ENCODE peak calls at places on chromosomes 5 and 9, in eight cellular contexts. K is Peyer's patch, F is transverse colon, G is aorta, Y is lung, S is PC-3, J is IMR-90, B is uterus. X is an unnamed sample. For H3K4me1 and H3K36me3, the result is how much of the 10 kb centered on the place peaks cover.

GRCh38 chr5:172178301-172179031 is 9.6 kb downstream of the STK10 start:
- DNase-seq in K (peak), F (no peak), G (no peak), Y (no peak), S (no peak), J (no peak), B (no peak), X (no peak)

GRCh38 chr9:133589454-133590227 is 19.5 kb downstream of the FAM163B start:
- DNase-seq in K (no peak), F (no peak), G (no peak), Y (no peak), S (no peak), J (no peak), B (no peak), X (peak)

GRCh38 chr9:99393993-99394392 is 171.9 kb downstream of the SEC61B start:
- DNase-seq in K (no peak), F (no peak), G (no peak), Y (no peak), S (no peak), J (no peak), B (no peak), X (no peak)

GRCh38 chr9:33211695-33212393 is 28.1 kb upstream of the SPINK4 start:
- DNase-seq in K (peak), F (peak), G (no peak), Y (no peak), S (peak), J (peak), B (no peak), X (no peak)

GRCh38 chr5:157172408-157172807 is 6.3 kb upstream of the GARIN3 start:
- DNase-seq in K (peak), F (peak), G (no peak), Y (no peak), S (no peak), J (no peak), B (no peak), X (peak)

GRCh38 chr5:111668713-111669112 is 88.3 kb downstream of the NREP start:
- DNase-seq in K (no peak), F (no peak), G (no peak), Y (no peak), S (peak), J (peak), B (no peak), X (no peak)

GRCh38 chr5:74552101-74552500 is 88.4 kb downstream of the ENC1 start:
- DNase-seq in K (no peak), F (no peak), G (no peak), Y (no peak), S (no peak), J (peak), B (no peak), X (no peak)

GRCh38 chr9:131885144-131885609 is 145.3 kb upstream of the RAPGEF1 start:
- DNase-seq in K (peak), F (no peak), G (no peak), Y (peak), S (no peak), J (no peak), B (no peak), X (no peak)

GRCh38 chr9:121556580-121556979 is 56.9 kb upstream of the GGTA1 start:
- DNase-seq in K (no peak), F (no peak), G (no peak), Y (peak), S (peak), J (peak), B (no peak), X (no peak)

GRCh38 chr9:134343637-134344036 is 17.4 kb downstream of the RXRA start:
- DNase-seq in K (no peak), F (no peak), G (no peak), Y (no peak), S (no peak), J (no peak), B (no peak), X (no peak)

GRCh38 chr5:8683528-8683927 is 814.6 kb downstream of the MTRR start:
- DNase-seq in K (no peak), F (no peak), G (no peak), Y (no peak), S (no peak), J (no peak), B (no peak), X (no peak)

GRCh38 chr9:98074119-98074990 is 17.8 kb downstream of the NANS start:
- DNase-seq in K (peak), F (peak), G (no peak), Y (peak), S (peak), J (peak), B (peak), X (peak)

GRCh38 chr9:104748359-104749031 is 1.0 kb downstream of the NIPSNAP3A start:
- DNase-seq in K (no peak), F (no peak), G (no peak), Y (no peak), S (peak), J (peak), B (no peak), X (no peak)

GRCh38 chr9:98873535-98874432 is 66.3 kb downstream of the GALNT12 start:
- DNase-seq in K (no peak), F (no peak), G (peak), Y (no peak), S (peak), J (no peak), B (no peak), X (no peak)

GRCh38 chr5:128408622-128409021 is 129.4 kb downstream of the FBN2 start:
- DNase-seq in K (no peak), F (no peak), G (no peak), Y (no peak), S (no peak), J (peak), B (no peak), X (no peak)

GRCh38 chr5:150368526-150368925 is 11.0 kb downstream of the TCOF1 start:
- DNase-seq in K (no peak), F (no peak), G (no peak), Y (no peak), S (no peak), J (no peak), B (no peak), X (no peak)
- H3K4me1 ChIP-seq in K (under half), F (under half), G (under half), Y (under half), S (under half), J (under half), B (under half), X (under half)

DNA sequence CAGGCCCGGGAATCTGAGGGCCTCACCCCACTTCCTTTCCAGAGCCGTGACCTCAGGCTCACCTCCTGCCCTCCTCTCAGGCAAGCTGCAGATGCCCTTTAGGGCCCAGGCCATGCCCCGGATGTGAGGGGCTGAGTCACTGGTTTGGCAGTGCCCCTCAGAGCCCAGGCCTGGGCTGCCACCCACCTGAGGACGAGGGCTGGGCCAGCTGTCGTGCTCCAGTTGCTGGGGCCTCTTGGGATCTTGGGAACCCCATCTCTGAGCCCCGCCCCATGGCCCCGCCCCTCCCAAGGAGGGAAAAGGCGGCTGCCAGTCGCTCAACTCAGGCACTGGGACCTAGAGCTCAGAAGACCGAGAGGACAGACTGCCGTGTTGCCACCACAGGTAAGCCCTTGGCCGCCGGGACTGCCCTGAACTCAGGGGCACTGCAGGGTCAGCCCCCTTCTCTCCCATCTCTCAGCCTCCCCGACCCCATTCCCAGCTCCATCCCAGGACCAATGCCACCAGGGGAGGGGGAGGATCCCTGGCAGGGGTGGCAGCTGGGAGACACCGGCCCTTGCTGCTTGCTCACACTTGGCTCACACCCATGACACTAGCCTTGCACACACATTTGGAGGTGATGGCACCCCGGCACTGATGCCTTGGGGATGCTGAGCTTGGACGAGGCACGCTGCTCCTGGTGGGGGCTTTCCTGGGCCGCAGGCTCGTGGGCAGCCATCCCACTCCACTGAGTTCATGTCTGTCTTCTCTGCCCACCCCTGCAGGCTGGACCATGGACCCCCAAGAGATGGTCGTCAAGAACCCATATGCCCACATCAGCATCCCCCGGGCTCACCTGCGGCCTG is at the start of gene CYSRT1:
- DNase-seq in K (peak), F (no peak), G (no peak), Y (no peak), S (no peak), J (no peak), B (no peak), X (no peak)
- H3K4me3 ChIP-seq in K (peak), F (peak), G (no peak), Y (peak), S (peak), J (peak), B (peak), X (peak)

GRCh38 chr5:141345327-141345726 is 1.7 kb downstream of the PCDHGA3 start:
- DNase-seq in K (no peak), F (no peak), G (no peak), Y (no peak), S (no peak), J (no peak), B (no peak), X (no peak)
- H3K36me3 ChIP-seq in K (under half), F (under half), G (under half), Y (under half), S (under half), J (under half), B (under half), X (under half)

DNA sequence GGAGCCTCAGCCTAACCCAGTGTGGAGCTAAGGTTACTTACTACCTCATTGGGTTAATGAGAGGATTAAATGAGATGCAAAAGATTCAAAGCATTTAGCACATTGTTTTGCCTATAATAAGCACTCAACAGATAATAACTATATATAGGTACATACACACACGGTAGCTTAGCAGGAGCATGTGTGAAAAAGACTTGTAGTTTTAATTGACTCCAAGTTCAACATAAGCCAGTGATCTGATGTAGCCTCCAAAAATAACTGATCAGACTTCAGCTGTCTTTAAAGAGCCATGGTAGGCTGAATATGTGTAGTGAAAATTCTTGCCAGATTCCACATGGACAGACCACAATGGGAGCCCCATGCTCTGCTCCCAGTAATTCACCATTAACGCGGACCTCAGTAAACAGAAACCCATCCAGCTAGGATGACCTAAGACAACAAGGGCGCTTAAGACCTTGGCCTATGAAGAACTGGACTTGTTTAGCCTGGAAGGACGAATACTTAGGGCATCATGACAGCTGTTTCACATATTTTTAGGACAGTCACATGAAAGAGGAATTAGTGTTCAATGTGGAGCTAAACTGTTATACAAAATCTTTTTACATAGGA is 115.0 kb upstream of the ZNF366 start:
- DNase-seq in K (no peak), F (no peak), G (no peak), Y (no peak), S (no peak), J (no peak), B (no peak), X (no peak)
- H3K4me1 ChIP-seq in K (under half), F (under half), G (under half), Y (under half), S (under half), J (under half), B (under half), X (under half)

GRCh38 chr9:136131629-136132499 is 13.2 kb upstream of the TMEM250 start:
- DNase-seq in K (no peak), F (no peak), G (no peak), Y (no peak), S (no peak), J (no peak), B (no peak), X (no peak)

GRCh38 chr9:136135326-136136126 is 16.9 kb upstream of the TMEM250 start:
- DNase-seq in K (no peak), F (no peak), G (no peak), Y (no peak), S (no peak), J (no peak), B (no peak), X (no peak)

GRCh38 chr9:136133959-136134484 is 15.3 kb upstream of the TMEM250 start:
- DNase-seq in K (no peak), F (no peak), G (no peak), Y (no peak), S (no peak), J (no peak), B (no peak), X (no peak)

GRCh38 chr9:136132500-136133050 is 13.9 kb upstream of the TMEM250 start:
- DNase-seq in K (no peak), F (no peak), G (no peak), Y (no peak), S (no peak), J (no peak), B (no peak), X (no peak)

GRCh38 chr9:136133191-136133958 is 14.7 kb upstream of the TMEM250 start:
- DNase-seq in K (no peak), F (no peak), G (no peak), Y (no peak), S (no peak), J (no peak), B (no peak), X (peak)
- H3K4me3 ChIP-seq in K (peak), F (no peak), G (no peak), Y (no peak), S (peak), J (peak), B (no peak), X (no peak)

GRCh38 chr5:32597046-32597629 is 11.8 kb downstream of the SUB1 start:
- DNase-seq in K (no peak), F (no peak), G (no peak), Y (no peak), S (no peak), J (no peak), B (no peak), X (no peak)
- H3K36me3 ChIP-seq in K (under half), F (under half), G (under half), Y (under half), S (half or more), J (under half), B (under half), X (half or more)

DNA sequence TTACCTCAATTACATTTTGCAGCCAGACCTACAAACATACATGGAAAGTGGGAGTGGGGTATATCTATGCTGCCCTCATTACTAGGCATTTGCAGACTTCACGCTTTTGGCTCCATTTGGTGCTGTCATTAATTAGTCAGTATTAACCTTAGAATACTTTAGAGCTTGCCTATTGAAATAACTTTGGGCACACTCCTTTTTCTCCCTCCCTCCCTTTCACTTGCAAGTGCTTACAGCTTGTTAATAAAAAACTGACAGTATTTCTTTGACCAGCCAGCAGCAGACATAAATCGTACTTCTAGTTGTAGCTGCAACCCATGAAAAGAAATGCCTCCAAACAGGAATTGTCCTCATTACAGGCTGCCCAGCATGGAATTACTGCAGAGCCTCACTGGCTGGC is 667.4 kb upstream of the ZNF608 start:
- DNase-seq in K (no peak), F (no peak), G (no peak), Y (no peak), S (no peak), J (no peak), B (no peak), X (no peak)
- H3K4me1 ChIP-seq in K (under half), F (half or more), G (under half), Y (under half), S (under half), J (under half), B (under half), X (under half)